ENCODE peak calls at places on chromosome 14, in nine cellular contexts. S is Calu3; R is occipital lobe; M is CD4-positive, CD25-positive, alpha-beta regulatory T cell; K is aorta; G is ascending aorta; A is SJSA1; I is kidney glomerular epithelial cell; Q is MV-4-11. U is an unnamed sample.

GRCh38 chr14:105841022-105842009 is 314.9 kb downstream of the TMEM121 start:
- DNase-seq in K (no peak), S (no peak), I (no peak), Q (no peak), G (no peak), A (no peak), R (no peak), M (no peak), U (no peak)

GRCh38 chr14:22493143-22493542 is 95.9 kb downstream of the DAD1 start:
- DNase-seq in R (no peak), S (no peak), K (no peak), A (no peak), M (no peak), G (no peak), Q (no peak), I (no peak), U (no peak)

GRCh38 chr14:57058319-57058718 is 210.4 kb downstream of the EXOC5 start:
- DNase-seq in A (no peak), I (no peak), R (no peak), K (no peak), Q (no peak), S (no peak), M (no peak), G (no peak), U (no peak)

GRCh38 chr14:59438148-59438766 is 26.9 kb downstream of the GPR135 start:
- DNase-seq in G (no peak), R (no peak), S (no peak), K (no peak), I (peak; percentile 37), A (peak; percentile 34), Q (peak; percentile 51), M (no peak), U (no peak)

GRCh38 chr14:34331728-34332623 is 130.1 kb downstream of the SPTSSA start:
- DNase-seq in S (peak; percentile 84), R (peak; percentile 5), M (peak; percentile 41), A (peak; percentile 39), Q (peak; percentile 23), K (peak; percentile 63), I (peak; percentile 47), G (no peak), U (peak; percentile 21)

GRCh38 chr14:102164241-102164641 is 24.5 kb downstream of the WDR20 start:
- DNase-seq in S (no peak), Q (peak; percentile 41), K (no peak), G (no peak), A (no peak), M (no peak), R (no peak), I (peak; percentile 57), U (no peak)

GRCh38 chr14:21846227-21846885 is 172.7 kb upstream of the OR4E1 start:
- DNase-seq in M (peak; percentile 62), G (no peak), S (peak; percentile 66), R (no peak), A (no peak), Q (peak; percentile 7), I (no peak), K (no peak), U (peak; percentile 52)

GRCh38 chr14:23284654-23285529 is 1.0 kb downstream of the HOMEZ start:
- DNase-seq in M (no peak), R (no peak), K (no peak), Q (no peak), A (no peak), I (no peak), G (no peak), S (no peak), U (no peak)

GRCh38 chr14:68148276-68148675 is 328.7 kb downstream of the RAD51B start:
- DNase-seq in I (no peak), M (no peak), R (no peak), A (no peak), K (no peak), S (no peak), G (no peak), Q (no peak), U (no peak)

GRCh38 chr14:22332671-22333407 is 256.2 kb downstream of the DAD1 start:
- DNase-seq in M (no peak), Q (peak; percentile 27), S (no peak), I (no peak), R (no peak), K (no peak), A (no peak), G (no peak), U (no peak)

GRCh38 chr14:30034049-30034635 is 106.5 kb upstream of the PRKD1 start:
- DNase-seq in S (no peak), K (no peak), I (no peak), Q (no peak), G (no peak), M (no peak), R (no peak), A (peak; percentile 2), U (no peak)

GRCh38 chr14:23099212-23099861 is 4.0 kb downstream of the C14orf119 start:
- DNase-seq in M (no peak), S (no peak), I (no peak), G (no peak), K (no peak), A (no peak), R (no peak), Q (no peak), U (no peak)

GRCh38 chr14:104096751-104097700 is 11.5 kb downstream of the ASPG start:
- DNase-seq in R (no peak), I (no peak), G (no peak), M (no peak), K (peak; percentile 42), S (no peak), A (no peak), Q (no peak), U (no peak)

GRCh38 chr14:39107624-39108023 is 4.6 kb upstream of the SEC23A start:
- DNase-seq in G (no peak), S (no peak), K (no peak), Q (peak; percentile 46), I (peak; percentile 68), R (no peak), A (peak; percentile 14), M (peak; percentile 35), U (no peak)

GRCh38 chr14:63642229-63642611 is 549 bp upstream of the WDR89 start:
- DNase-seq in K (peak; percentile 83), A (peak; percentile 94), I (peak; percentile 98), G (peak; percentile 62), M (peak; percentile 96), S (peak; percentile 77), Q (peak; percentile 93), R (peak; percentile 89), U (peak; percentile 81)

GRCh38 chr14:68978550-68978911 is 571 bp downstream of the ACTN1 start:
- DNase-seq in S (peak; percentile 78), I (no peak), A (no peak), K (peak; percentile 72), M (peak; percentile 41), R (no peak), Q (no peak), G (no peak), U (no peak)

GRCh38 chr14:73741386-73741875 is 27.2 kb upstream of the PNMA1 start:
- DNase-seq in Q (peak; percentile 72), I (peak; percentile 84), M (peak; percentile 44), R (peak; percentile 36), S (peak; percentile 83), K (peak; percentile 86), A (peak; percentile 59), G (no peak), U (no peak)

GRCh38 chr14:59363545-59364226 is 101.5 kb downstream of the GPR135 start:
- DNase-seq in M (no peak), S (no peak), G (no peak), K (no peak), R (no peak), I (no peak), A (no peak), Q (no peak), U (no peak)

GRCh38 chr14:28382460-28383220 is 383.9 kb upstream of the FOXG1 start:
- DNase-seq in R (no peak), Q (no peak), A (peak; percentile 23), K (no peak), G (no peak), S (peak; percentile 9), M (no peak), I (no peak), U (no peak)

GRCh38 chr14:74514471-74514932 is 20.9 kb downstream of the ISCA2 start:
- DNase-seq in K (peak; percentile 88), M (no peak), Q (peak; percentile 84), G (peak; percentile 42), S (peak; percentile 58), I (peak; percentile 63), A (peak; percentile 71), R (no peak), U (no peak)